ENCODE peak calls at places on chromosomes 11 and 22, in ten cellular contexts. H is HCT116, I is A549, C is suprapubic skin, X is lower leg skin, S is heart left ventricle, K is right lobe of liver, A is vagina, P is uterus, O is IMR-90. T is an unnamed sample.

GRCh38 chr22:24271406-24271760 is 752 bp downstream of the SPECC1L start:
- DNase-seq in H (no peak), I (no peak), C (no peak), X (no peak), S (no peak), K (no peak), A (no peak), P (no peak), O (peak), T (no peak)

GRCh38 chr11:117919326-117920275 is 9.6 kb downstream of the TMPRSS13 start:
- DNase-seq in H (no peak), I (no peak), C (peak), X (peak), S (no peak), K (no peak), A (no peak), P (peak), O (no peak), T (no peak)

GRCh38 chr11:19849107-19849789 is 136.6 kb downstream of the NAV2 start:
- DNase-seq in H (no peak), I (no peak), C (no peak), X (no peak), S (no peak), K (peak), A (no peak), P (no peak), O (peak), T (no peak)

GRCh38 chr11:130043575-130043974 is 26.1 kb upstream of the APLP2 start:
- DNase-seq in H (no peak), I (no peak), C (no peak), X (no peak), S (no peak), K (no peak), A (no peak), P (no peak), O (no peak), T (no peak)

GRCh38 chr11:5364214-5364613 is 12.9 kb downstream of the OR51B6 start:
- DNase-seq in H (no peak), I (no peak), C (no peak), X (no peak), S (no peak), K (no peak), A (no peak), P (no peak), O (peak), T (no peak)

GRCh38 chr22:19303785-19304184 is 12.3 kb upstream of the CLTCL1 start:
- DNase-seq in H (no peak), I (no peak), C (no peak), X (no peak), S (no peak), K (no peak), A (no peak), P (no peak), O (no peak), T (no peak)

GRCh38 chr11:121415861-121416260 is 36.3 kb upstream of the SORL1 start:
- DNase-seq in H (no peak), I (no peak), C (no peak), X (no peak), S (no peak), K (no peak), A (no peak), P (no peak), O (no peak), T (no peak)

GRCh38 chr11:13929551-13929950 is 33.0 kb upstream of the SPON1 start:
- DNase-seq in H (no peak), I (no peak), C (no peak), X (no peak), S (no peak), K (no peak), A (peak), P (no peak), O (no peak), T (no peak)

GRCh38 chr11:15053201-15053685 is 20.1 kb upstream of the CALCB start:
- DNase-seq in H (peak), I (no peak), C (no peak), X (no peak), S (no peak), K (no peak), A (no peak), P (no peak), O (no peak), T (no peak)

GRCh38 chr11:5265832-5266231 is 3.9 kb downstream of the HBE1 start:
- DNase-seq in H (no peak), I (no peak), C (no peak), X (no peak), S (no peak), K (no peak), A (no peak), P (no peak), O (no peak), T (no peak)

GRCh38 chr22:27927608-27928007 is 8.6 kb upstream of the PITPNB start:
- DNase-seq in H (no peak), I (no peak), C (no peak), X (no peak), S (no peak), K (no peak), A (no peak), P (no peak), O (no peak), T (no peak)

GRCh38 chr11:117205211-117205818 is 6.1 kb downstream of the TAGLN start:
- DNase-seq in H (no peak), I (no peak), C (no peak), X (peak), S (peak), K (no peak), A (no peak), P (no peak), O (no peak), T (no peak)

GRCh38 chr11:46429709-46430108 is 38.1 kb upstream of the CHRM4 start:
- DNase-seq in H (no peak), I (no peak), C (no peak), X (no peak), S (no peak), K (no peak), A (no peak), P (no peak), O (no peak), T (no peak)

GRCh38 chr11:16000065-16000464 is 356.3 kb downstream of the SOX6 start:
- DNase-seq in H (no peak), I (no peak), C (no peak), X (no peak), S (no peak), K (no peak), A (no peak), P (no peak), O (peak), T (no peak)

GRCh38 chr22:44622147-44622427 is 79.9 kb upstream of the PRR5 start:
- DNase-seq in H (no peak), I (no peak), C (no peak), X (no peak), S (peak), K (no peak), A (no peak), P (no peak), O (no peak), T (peak)

GRCh38 chr11:102447941-102448868 is 4.4 kb downstream of the TMEM123 start:
- DNase-seq in H (no peak), I (no peak), C (no peak), X (no peak), S (no peak), K (no peak), A (no peak), P (no peak), O (no peak), T (no peak)

GRCh38 chr11:45238724-45239123 is 47.4 kb downstream of the SYT13 start:
- DNase-seq in H (no peak), I (peak), C (peak), X (no peak), S (no peak), K (no peak), A (no peak), P (no peak), O (peak), T (no peak)

GRCh38 chr11:77126861-77127673 is 979 bp upstream of the MYO7A start:
- DNase-seq in H (no peak), I (peak), C (no peak), X (peak), S (peak), K (peak), A (no peak), P (peak), O (peak), T (peak)

GRCh38 chr11:118870396-118871343 is 13.0 kb upstream of the CXCR5 start:
- DNase-seq in H (no peak), I (no peak), C (no peak), X (no peak), S (peak), K (peak), A (no peak), P (peak), O (peak), T (no peak)

GRCh38 chr11:61080986-61081590 is 21.2 kb upstream of the CD5 start:
- DNase-seq in H (no peak), I (no peak), C (no peak), X (no peak), S (no peak), K (peak), A (no peak), P (no peak), O (no peak), T (no peak)

GRCh38 chr22:30947163-30947820 is 21.3 kb downstream of the MORC2 start:
- DNase-seq in H (no peak), I (no peak), C (no peak), X (no peak), S (no peak), K (peak), A (no peak), P (peak), O (no peak), T (no peak)

GRCh38 chr11:93187290-93187689 is 10.5 kb downstream of the SLC36A4 start:
- DNase-seq in H (no peak), I (no peak), C (no peak), X (no peak), S (no peak), K (no peak), A (no peak), P (no peak), O (no peak), T (no peak)

GRCh38 chr11:32400670-32401369 is 34.5 kb downstream of the WT1 start:
- DNase-seq in H (no peak), I (no peak), C (no peak), X (no peak), S (no peak), K (no peak), A (no peak), P (no peak), O (no peak), T (no peak)

GRCh38 chr11:124740277-124740882 is 638 bp downstream of the NRGN start:
- DNase-seq in H (no peak), I (peak), C (no peak), X (peak), S (peak), K (peak), A (no peak), P (no peak), O (no peak), T (peak)

GRCh38 chr11:10352911-10353550 is 48.2 kb downstream of the ADM start:
- DNase-seq in H (no peak), I (no peak), C (no peak), X (no peak), S (no peak), K (no peak), A (no peak), P (no peak), O (no peak), T (no peak)

DNA sequence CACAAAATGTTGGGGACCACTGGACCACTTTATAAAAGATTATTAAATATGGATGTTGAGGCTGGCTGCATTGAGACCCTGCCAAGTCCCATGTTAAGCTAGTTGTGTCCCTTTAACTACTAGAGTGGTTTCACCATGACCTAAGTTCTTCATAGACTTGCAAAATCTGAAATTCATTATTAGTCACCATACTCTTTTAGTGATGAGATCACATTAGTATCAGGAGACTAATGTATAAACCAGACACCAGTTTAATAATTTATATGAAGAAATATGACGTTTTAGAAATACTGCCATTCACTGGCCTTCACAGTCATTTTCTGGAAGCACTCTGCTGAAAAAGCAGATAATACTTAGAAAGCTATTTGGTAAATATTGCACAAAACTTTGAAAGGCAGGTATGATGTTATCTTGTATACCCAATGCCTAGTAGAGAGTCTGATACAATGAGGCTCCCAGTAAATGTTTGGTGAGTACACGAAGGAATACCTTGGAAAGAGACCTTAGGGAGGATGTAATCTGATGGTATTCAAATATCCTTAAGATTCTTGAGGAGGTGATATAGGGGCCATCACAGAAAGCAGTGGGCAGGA is 728.2 kb upstream of the ANO5 start:
- DNase-seq in H (no peak), I (no peak), C (no peak), X (no peak), S (no peak), K (no peak), A (no peak), P (no peak), O (no peak), T (no peak)
- TF ChIP-seq POLR2A in H (no peak), I (no peak), C (no peak), X (no peak), S (no peak), K (no peak), A (no peak), P (no peak), O (no peak), T (no peak)

GRCh38 chr22:38984224-38984623 is 2.1 kb downstream of the APOBEC3B start:
- DNase-seq in H (no peak), I (no peak), C (no peak), X (no peak), S (no peak), K (no peak), A (no peak), P (no peak), O (no peak), T (no peak)

GRCh38 chr22:38981005-38981658 is 1.0 kb upstream of the APOBEC3B start:
- DNase-seq in H (peak), I (no peak), C (no peak), X (no peak), S (no peak), K (peak), A (no peak), P (peak), O (peak), T (no peak)

GRCh38 chr22:38981659-38982007 is 514 bp upstream of the APOBEC3B start:
- DNase-seq in H (no peak), I (no peak), C (no peak), X (no peak), S (no peak), K (peak), A (no peak), P (no peak), O (no peak), T (no peak)

GRCh38 chr22:38986629-38987028 is 4.5 kb downstream of the APOBEC3B start:
- DNase-seq in H (no peak), I (no peak), C (no peak), X (no peak), S (no peak), K (peak), A (no peak), P (no peak), O (no peak), T (no peak)

DNA sequence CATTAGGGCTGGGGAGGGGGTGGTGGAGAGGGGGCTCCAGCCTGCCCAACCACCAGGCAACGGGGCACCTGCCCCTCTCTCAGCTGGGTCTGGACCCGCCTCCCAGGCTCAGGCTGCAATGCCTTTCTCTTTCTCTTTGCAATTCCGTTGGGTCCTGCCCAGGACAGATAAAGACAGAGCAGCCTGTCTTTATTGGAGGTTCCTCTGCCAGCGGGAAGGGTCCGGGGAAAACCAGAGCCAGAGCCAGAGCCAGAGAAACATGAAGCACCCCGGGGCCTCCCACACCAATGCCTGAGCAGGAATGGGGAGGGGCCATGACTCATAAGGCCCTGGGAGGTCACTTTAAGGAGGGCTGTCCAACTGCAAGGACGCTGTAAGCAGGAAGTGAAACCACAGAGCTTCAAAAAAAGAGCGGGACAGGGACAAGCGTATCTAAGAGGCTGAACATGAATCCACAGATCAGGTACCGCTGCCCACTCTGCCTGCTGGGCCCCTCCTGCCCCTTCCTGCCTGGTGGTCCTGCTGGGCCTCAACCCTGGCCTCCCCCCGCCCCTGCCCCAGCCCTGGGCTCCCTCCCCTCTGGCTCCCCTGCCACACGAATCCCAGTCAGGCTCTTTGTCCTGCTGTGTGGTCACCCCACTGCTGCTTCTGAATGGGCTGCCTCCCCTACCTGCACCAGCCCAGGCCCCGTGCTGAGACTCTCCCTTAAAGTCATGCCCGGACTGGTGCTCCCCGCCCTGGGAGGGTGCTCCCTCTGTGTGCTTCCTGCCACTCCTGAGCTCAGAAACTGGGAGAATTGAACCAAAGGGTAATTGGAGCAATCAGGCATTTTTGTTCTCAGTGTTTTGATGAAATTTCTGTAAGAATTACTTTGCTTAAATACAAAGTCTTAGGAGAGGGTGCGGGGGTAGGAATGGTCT is at the start of gene APOBEC3B:
- DNase-seq in H (peak), I (peak), C (peak), X (peak), S (peak), K (peak), A (no peak), P (peak), O (peak), T (peak)
- TF ChIP-seq POLR2A in H (no peak), I (no peak), C (no peak), X (no peak), S (no peak), K (peak), A (no peak), P (peak), O (peak), T (peak)

GRCh38 chr11:78417888-78418583 is 416 bp upstream of the GAB2 start:
- DNase-seq in H (peak), I (peak), C (peak), X (peak), S (peak), K (peak), A (no peak), P (peak), O (peak), T (peak)
- TF ChIP-seq POLR2A in H (no peak), I (peak), C (peak), X (no peak), S (peak), K (peak), A (peak), P (peak), O (peak), T (peak)

DNA sequence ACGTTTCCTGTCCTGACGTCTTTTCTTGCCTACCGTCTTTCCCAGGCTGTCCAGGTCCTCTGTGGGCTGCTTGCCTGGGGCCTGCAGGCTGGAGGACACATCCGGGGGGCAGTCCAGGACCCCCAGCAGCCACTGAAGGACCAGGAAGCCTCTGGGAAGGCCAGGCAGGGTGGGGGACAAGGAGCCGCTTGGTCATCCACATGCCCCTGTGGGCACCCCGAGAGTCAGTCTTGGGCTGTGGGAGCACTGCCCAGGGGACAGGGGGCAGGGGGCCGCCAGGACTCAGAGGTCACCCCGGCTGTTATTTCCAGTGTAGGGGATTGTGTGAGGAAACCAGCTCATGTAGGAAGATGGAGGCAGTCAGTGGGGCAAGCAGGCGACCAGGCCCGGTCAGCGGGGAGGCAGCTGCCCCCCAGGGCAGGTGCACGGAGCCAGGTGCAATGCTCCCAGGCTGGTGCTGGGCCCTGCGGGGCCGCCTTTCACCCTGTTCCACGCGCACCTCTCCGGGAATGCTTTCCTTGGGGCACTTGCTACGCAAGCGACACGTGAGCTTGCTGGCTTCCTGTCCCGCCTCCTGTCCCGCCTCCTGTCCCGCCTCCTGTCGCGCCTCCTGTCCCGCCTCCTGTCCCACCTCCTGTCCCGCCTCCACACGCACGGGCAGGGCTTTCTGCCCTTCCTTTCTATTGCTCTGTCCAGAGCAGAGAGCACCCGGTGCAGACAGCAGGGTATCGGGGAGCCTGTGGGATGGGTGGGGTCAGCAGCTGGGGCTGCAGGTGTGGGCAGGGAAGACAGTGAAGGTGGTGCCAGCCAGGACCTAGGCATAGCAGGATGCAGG is 39.5 kb downstream of the MUC5B start:
- DNase-seq in H (peak), I (peak), C (peak), X (peak), S (peak), K (peak), A (no peak), P (peak), O (peak), T (peak)
- TF ChIP-seq POLR2A in H (peak), I (peak), C (no peak), X (no peak), S (peak), K (peak), A (peak), P (peak), O (peak), T (peak)

DNA sequence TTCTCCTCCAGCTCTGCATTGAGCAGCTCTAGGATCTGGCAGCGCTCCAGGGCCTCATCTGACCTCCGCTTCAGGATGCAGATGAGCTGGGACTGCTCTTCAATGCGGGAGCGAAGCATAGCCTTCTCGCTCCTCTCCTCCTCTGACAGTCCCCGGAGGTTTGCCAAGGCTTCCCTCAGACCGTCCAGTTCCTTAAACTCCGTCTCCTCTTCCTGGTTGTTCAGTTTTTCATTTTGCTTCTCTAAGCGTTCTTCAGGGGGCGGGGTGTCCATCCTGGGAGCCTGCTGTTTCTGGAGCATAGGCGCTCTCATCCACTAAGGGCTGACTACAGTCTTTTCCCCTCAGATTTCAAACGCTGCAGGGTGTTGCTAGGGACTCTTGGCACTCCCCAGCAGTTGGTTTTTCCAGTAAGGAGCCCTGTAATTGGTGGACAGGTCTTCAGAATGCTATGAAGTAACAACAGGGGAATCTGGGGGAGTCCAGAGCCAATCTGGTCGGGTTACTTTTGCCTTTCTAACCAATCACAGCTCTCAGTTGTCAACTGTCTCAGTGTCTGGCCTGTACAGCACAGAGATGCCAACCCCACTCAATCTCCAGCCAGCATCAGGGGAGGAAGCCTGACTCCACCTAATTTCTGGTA is at the start of gene CCDC89:
- DNase-seq in H (no peak), I (no peak), C (peak), X (peak), S (peak), K (peak), A (no peak), P (peak), O (peak), T (no peak)
- TF ChIP-seq POLR2A in H (no peak), I (no peak), C (no peak), X (no peak), S (peak), K (no peak), A (no peak), P (peak), O (peak), T (no peak)